ENCODE peak calls at places on chromosomes 3 and 15, in four cellular contexts. One of them, this sample, is unnamed.

GRCh38 chr3:38003371-38003816 is 12.8 kb downstream of the VILL start:
- DNase-seq in dorsolateral prefrontal cortex: peak; percentile 81
- DNase-seq in SK-N-SH: peak; percentile 90
- DNase-seq in CD8-positive, alpha-beta memory T cell: peak; percentile 70
- DNase-seq in this sample: peak; percentile 45

GRCh38 chr3:98482717-98483482 is 14.6 kb upstream of the OR5K2 start:
- DNase-seq in SK-N-SH: no peak
- DNase-seq in dorsolateral prefrontal cortex: no peak
- DNase-seq in CD8-positive, alpha-beta memory T cell: no peak
- DNase-seq in this sample: no peak

GRCh38 chr3:42667096-42667522 is 13.6 kb downstream of the ZBTB47 start:
- DNase-seq in dorsolateral prefrontal cortex: no peak
- DNase-seq in CD8-positive, alpha-beta memory T cell: no peak
- DNase-seq in SK-N-SH: peak; percentile 20
- DNase-seq in this sample: no peak

GRCh38 chr15:76345880-76346665 is 9.5 kb downstream of the ISL2 start:
- DNase-seq in CD8-positive, alpha-beta memory T cell: no peak
- DNase-seq in dorsolateral prefrontal cortex: no peak
- DNase-seq in SK-N-SH: no peak
- DNase-seq in this sample: no peak

GRCh38 chr3:65660000-65660598 is 378.6 kb downstream of the MAGI1 start:
- DNase-seq in CD8-positive, alpha-beta memory T cell: no peak
- DNase-seq in SK-N-SH: no peak
- DNase-seq in dorsolateral prefrontal cortex: no peak
- DNase-seq in this sample: no peak

GRCh38 chr3:13197281-13197680 is 124.1 kb upstream of the IQSEC1 start:
- DNase-seq in SK-N-SH: no peak
- DNase-seq in CD8-positive, alpha-beta memory T cell: no peak
- DNase-seq in dorsolateral prefrontal cortex: no peak
- DNase-seq in this sample: no peak

GRCh38 chr15:93043621-93044300 is 45.2 kb downstream of the RGMA start:
- DNase-seq in SK-N-SH: no peak
- DNase-seq in dorsolateral prefrontal cortex: no peak
- DNase-seq in CD8-positive, alpha-beta memory T cell: peak; percentile 36
- DNase-seq in this sample: no peak

GRCh38 chr3:121883507-121883906 is 10.7 kb upstream of the SLC15A2 start:
- DNase-seq in SK-N-SH: peak; percentile 11
- DNase-seq in dorsolateral prefrontal cortex: no peak
- DNase-seq in CD8-positive, alpha-beta memory T cell: no peak
- DNase-seq in this sample: no peak

GRCh38 chr3:196962108-196962929 is 6.3 kb downstream of the PIGZ start:
- DNase-seq in CD8-positive, alpha-beta memory T cell: no peak
- DNase-seq in SK-N-SH: no peak
- DNase-seq in dorsolateral prefrontal cortex: no peak
- DNase-seq in this sample: no peak

GRCh38 chr3:197024881-197025735 is 4.5 kb downstream of the MELTF start:
- DNase-seq in dorsolateral prefrontal cortex: no peak
- DNase-seq in CD8-positive, alpha-beta memory T cell: peak; percentile 22
- DNase-seq in SK-N-SH: no peak
- DNase-seq in this sample: no peak

GRCh38 chr3:9497821-9498565 is 55.6 kb downstream of the LHFPL4 start:
- DNase-seq in dorsolateral prefrontal cortex: no peak
- DNase-seq in CD8-positive, alpha-beta memory T cell: no peak
- DNase-seq in SK-N-SH: no peak
- DNase-seq in this sample: no peak

GRCh38 chr3:128492353-128493220 is at the start of gene GATA2:
- DNase-seq in dorsolateral prefrontal cortex: no peak
- DNase-seq in CD8-positive, alpha-beta memory T cell: peak; percentile 49
- DNase-seq in SK-N-SH: no peak
- DNase-seq in this sample: no peak

GRCh38 chr3:149657458-149657795 is 398 bp downstream of the WWTR1 start:
- DNase-seq in SK-N-SH: no peak
- DNase-seq in dorsolateral prefrontal cortex: no peak
- DNase-seq in CD8-positive, alpha-beta memory T cell: peak; percentile 56
- DNase-seq in this sample: no peak

GRCh38 chr3:10716964-10717363 is 99.1 kb upstream of the SLC6A11 start:
- DNase-seq in dorsolateral prefrontal cortex: no peak
- DNase-seq in SK-N-SH: no peak
- DNase-seq in CD8-positive, alpha-beta memory T cell: no peak
- DNase-seq in this sample: no peak

GRCh38 chr3:53169045-53169831 is 8.2 kb downstream of the PRKCD start:
- DNase-seq in CD8-positive, alpha-beta memory T cell: no peak
- DNase-seq in SK-N-SH: peak; percentile 79
- DNase-seq in dorsolateral prefrontal cortex: no peak
- DNase-seq in this sample: no peak

GRCh38 chr3:59555593-59556315 is 505.9 kb upstream of the CFAP20DC start:
- DNase-seq in dorsolateral prefrontal cortex: no peak
- DNase-seq in SK-N-SH: no peak
- DNase-seq in CD8-positive, alpha-beta memory T cell: no peak
- DNase-seq in this sample: no peak

GRCh38 chr15:41024141-41024540 is 70.9 kb downstream of the CHAC1 start:
- DNase-seq in CD8-positive, alpha-beta memory T cell: no peak
- DNase-seq in dorsolateral prefrontal cortex: no peak
- DNase-seq in SK-N-SH: no peak
- DNase-seq in this sample: no peak

GRCh38 chr3:133915685-133916639 is 20.3 kb upstream of the RAB6B start:
- DNase-seq in SK-N-SH: no peak
- DNase-seq in CD8-positive, alpha-beta memory T cell: no peak
- DNase-seq in dorsolateral prefrontal cortex: no peak
- DNase-seq in this sample: no peak

GRCh38 chr15:98155356-98155755 is 194.9 kb downstream of the ARRDC4 start:
- DNase-seq in CD8-positive, alpha-beta memory T cell: no peak
- DNase-seq in dorsolateral prefrontal cortex: no peak
- DNase-seq in SK-N-SH: no peak
- DNase-seq in this sample: no peak

GRCh38 chr15:29784413-29784812 is 37.9 kb downstream of the TJP1 start:
- DNase-seq in dorsolateral prefrontal cortex: no peak
- DNase-seq in CD8-positive, alpha-beta memory T cell: no peak
- DNase-seq in SK-N-SH: no peak
- DNase-seq in this sample: no peak

GRCh38 chr3:186589856-186590579 is 19.5 kb downstream of the DNAJB11 start:
- DNase-seq in CD8-positive, alpha-beta memory T cell: no peak
- DNase-seq in dorsolateral prefrontal cortex: no peak
- DNase-seq in SK-N-SH: no peak
- DNase-seq in this sample: no peak

GRCh38 chr15:50880651-50881114 is 27.8 kb upstream of the AP4E1 start:
- DNase-seq in dorsolateral prefrontal cortex: no peak
- DNase-seq in CD8-positive, alpha-beta memory T cell: no peak
- DNase-seq in SK-N-SH: no peak
- DNase-seq in this sample: no peak

GRCh38 chr3:193833592-193833991 is 240.6 kb downstream of the OPA1 start:
- DNase-seq in CD8-positive, alpha-beta memory T cell: no peak
- DNase-seq in SK-N-SH: no peak
- DNase-seq in dorsolateral prefrontal cortex: no peak
- DNase-seq in this sample: no peak

GRCh38 chr3:193835414-193835813 is 242.4 kb downstream of the OPA1 start:
- DNase-seq in SK-N-SH: no peak
- DNase-seq in CD8-positive, alpha-beta memory T cell: no peak
- DNase-seq in dorsolateral prefrontal cortex: no peak
- DNase-seq in this sample: no peak

GRCh38 chr3:193830791-193831191 is 237.8 kb downstream of the OPA1 start:
- DNase-seq in CD8-positive, alpha-beta memory T cell: no peak
- DNase-seq in dorsolateral prefrontal cortex: no peak
- DNase-seq in SK-N-SH: no peak
- DNase-seq in this sample: no peak

GRCh38 chr3:193831495-193832455 is 238.8 kb downstream of the OPA1 start:
- DNase-seq in SK-N-SH: no peak
- DNase-seq in dorsolateral prefrontal cortex: peak; percentile 58
- DNase-seq in CD8-positive, alpha-beta memory T cell: no peak
- DNase-seq in this sample: peak; percentile 10

DNA sequence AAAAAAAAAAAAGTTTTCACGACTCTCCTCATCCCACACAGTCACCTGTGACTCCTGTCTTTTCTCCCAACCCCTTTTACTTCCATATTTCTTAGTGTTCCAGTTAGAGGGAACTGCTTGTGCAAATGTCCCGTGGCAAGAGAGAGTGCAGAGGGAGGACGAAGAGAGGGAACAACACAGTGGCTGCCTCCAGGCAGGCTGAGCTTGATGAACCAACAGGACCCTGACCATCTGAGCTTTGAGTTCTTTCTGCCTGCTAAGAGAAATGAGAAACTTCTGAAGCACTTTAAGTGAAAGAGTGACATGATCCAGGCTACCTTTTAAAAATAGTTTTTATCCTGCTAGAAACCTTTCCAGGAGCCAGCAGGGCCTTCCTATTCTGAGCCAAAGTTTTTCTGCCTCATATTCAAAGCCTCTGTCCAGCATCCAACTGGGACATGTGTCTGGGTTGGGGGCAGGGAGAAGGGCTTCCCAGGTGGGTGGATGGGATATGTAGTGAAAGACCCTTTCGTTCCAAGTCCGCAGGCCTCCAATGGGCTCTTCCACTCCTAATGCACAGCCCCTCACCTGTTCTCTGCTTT is 239.9 kb downstream of the OPA1 start:
- DNase-seq in dorsolateral prefrontal cortex: no peak
- DNase-seq in CD8-positive, alpha-beta memory T cell: no peak
- DNase-seq in SK-N-SH: no peak
- DNase-seq in this sample: no peak
- H3K27ac ChIP-seq in dorsolateral prefrontal cortex: no peak overlapping the region
- H3K27ac ChIP-seq in CD8-positive, alpha-beta memory T cell: no peak overlapping the region
- H3K27ac ChIP-seq in SK-N-SH: no peak overlapping the region
- H3K27ac ChIP-seq in this sample: no peak overlapping the region

GRCh38 chr3:22172964-22173363 is 422.0 kb upstream of the ZNF385D start:
- DNase-seq in SK-N-SH: no peak
- DNase-seq in dorsolateral prefrontal cortex: no peak
- DNase-seq in CD8-positive, alpha-beta memory T cell: no peak
- DNase-seq in this sample: no peak
- H3K27ac ChIP-seq in SK-N-SH: no peak overlapping the region
- H3K27ac ChIP-seq in dorsolateral prefrontal cortex: no peak overlapping the region
- H3K27ac ChIP-seq in CD8-positive, alpha-beta memory T cell: no peak overlapping the region
- H3K27ac ChIP-seq in this sample: no peak overlapping the region

DNA sequence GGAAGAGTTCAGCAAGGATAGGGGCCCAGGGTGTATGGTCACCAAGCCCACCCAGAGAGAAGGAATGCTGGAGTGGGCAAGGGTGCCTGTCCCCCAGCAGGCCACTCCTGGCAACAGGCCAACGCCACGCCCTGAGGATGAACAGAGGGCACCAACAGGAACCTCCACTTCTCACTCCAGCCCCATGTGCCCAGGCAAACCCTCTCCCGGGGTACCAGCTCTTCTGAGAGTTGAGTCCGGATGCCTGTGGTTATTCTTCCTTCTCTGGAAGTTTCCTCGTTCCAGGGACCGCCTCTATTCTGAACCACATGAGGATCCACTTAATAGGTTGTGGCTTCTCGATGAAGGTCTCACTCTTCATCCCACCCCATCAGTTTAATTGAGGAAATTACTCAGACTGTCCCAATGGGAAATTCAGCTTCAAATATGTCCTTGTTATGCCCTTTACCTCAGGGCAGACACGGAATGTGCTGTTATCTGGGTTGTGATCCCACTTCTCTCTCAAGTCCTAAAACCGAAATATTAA is 114.3 kb downstream of the LIPC start:
- DNase-seq in dorsolateral prefrontal cortex: no peak
- DNase-seq in SK-N-SH: no peak
- DNase-seq in CD8-positive, alpha-beta memory T cell: no peak
- DNase-seq in this sample: no peak
- H3K27ac ChIP-seq in dorsolateral prefrontal cortex: no peak overlapping the region
- H3K27ac ChIP-seq in SK-N-SH: peak overlapping the region; percentile 89
- H3K27ac ChIP-seq in CD8-positive, alpha-beta memory T cell: peak overlapping the region; percentile 50
- H3K27ac ChIP-seq in this sample: no peak overlapping the region

GRCh38 chr3:182238141-182238540 is 526.4 kb downstream of the SOX2 start:
- DNase-seq in dorsolateral prefrontal cortex: peak; percentile 20
- DNase-seq in CD8-positive, alpha-beta memory T cell: no peak
- DNase-seq in SK-N-SH: no peak
- DNase-seq in this sample: peak; percentile 30
- H3K27ac ChIP-seq in dorsolateral prefrontal cortex: peak overlapping the region; percentile 89
- H3K27ac ChIP-seq in CD8-positive, alpha-beta memory T cell: no peak overlapping the region
- H3K27ac ChIP-seq in SK-N-SH: no peak overlapping the region
- H3K27ac ChIP-seq in this sample: peak overlapping the region; percentile 92

GRCh38 chr15:99210334-99210733 is 39.0 kb downstream of the TTC23 start:
- DNase-seq in dorsolateral prefrontal cortex: no peak
- DNase-seq in CD8-positive, alpha-beta memory T cell: no peak
- DNase-seq in SK-N-SH: no peak
- DNase-seq in this sample: no peak
- H3K27ac ChIP-seq in dorsolateral prefrontal cortex: no peak overlapping the region
- H3K27ac ChIP-seq in CD8-positive, alpha-beta memory T cell: no peak overlapping the region
- H3K27ac ChIP-seq in SK-N-SH: no peak overlapping the region
- H3K27ac ChIP-seq in this sample: no peak overlapping the region

DNA sequence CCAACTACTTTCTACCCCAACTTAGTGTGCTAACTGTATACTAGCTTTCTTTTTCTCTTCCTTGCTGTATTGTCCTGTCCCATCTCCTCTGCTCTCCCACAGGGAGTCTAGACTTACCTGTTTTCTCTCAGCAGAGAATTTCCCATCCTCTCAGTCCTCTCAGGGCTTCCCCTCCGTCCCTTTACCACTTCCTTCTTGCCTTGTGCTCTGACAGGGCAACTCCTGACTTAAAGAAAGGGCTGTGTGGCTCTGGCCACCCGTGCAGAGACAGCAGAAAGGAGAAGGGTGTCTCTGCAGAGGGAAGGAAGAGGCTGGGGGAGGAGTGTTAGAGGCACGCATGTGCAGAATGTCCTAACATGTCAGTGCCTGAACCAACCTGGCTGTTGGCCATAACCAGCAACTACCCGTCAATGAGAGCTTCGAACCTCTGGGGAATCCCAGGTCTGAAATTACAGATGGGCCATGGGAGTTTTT is at the start of gene GCSAM:
- DNase-seq in dorsolateral prefrontal cortex: no peak
- DNase-seq in SK-N-SH: no peak
- DNase-seq in CD8-positive, alpha-beta memory T cell: peak; percentile 82
- DNase-seq in this sample: no peak
- H3K27ac ChIP-seq in dorsolateral prefrontal cortex: no peak within 1 kb of the TSS
- H3K27ac ChIP-seq in SK-N-SH: no peak within 1 kb of the TSS
- H3K27ac ChIP-seq in CD8-positive, alpha-beta memory T cell: no peak within 1 kb of the TSS
- H3K27ac ChIP-seq in this sample: no peak within 1 kb of the TSS

GRCh38 chr3:129614927-129615363 is 8.5 kb upstream of the PLXND1 start:
- DNase-seq in dorsolateral prefrontal cortex: no peak
- DNase-seq in CD8-positive, alpha-beta memory T cell: no peak
- DNase-seq in SK-N-SH: no peak
- DNase-seq in this sample: no peak

GRCh38 chr3:129612350-129613204 is 6.1 kb upstream of the PLXND1 start:
- DNase-seq in SK-N-SH: no peak
- DNase-seq in CD8-positive, alpha-beta memory T cell: no peak
- DNase-seq in dorsolateral prefrontal cortex: no peak
- DNase-seq in this sample: no peak

GRCh38 chr3:129611812-129612349 is 5.4 kb upstream of the PLXND1 start:
- DNase-seq in CD8-positive, alpha-beta memory T cell: no peak
- DNase-seq in dorsolateral prefrontal cortex: no peak
- DNase-seq in SK-N-SH: no peak
- DNase-seq in this sample: no peak

GRCh38 chr3:129614435-129614834 is 8.0 kb upstream of the PLXND1 start:
- DNase-seq in CD8-positive, alpha-beta memory T cell: no peak
- DNase-seq in dorsolateral prefrontal cortex: no peak
- DNase-seq in SK-N-SH: no peak
- DNase-seq in this sample: no peak

GRCh38 chr3:129613205-129613740 is 6.8 kb upstream of the PLXND1 start:
- DNase-seq in CD8-positive, alpha-beta memory T cell: no peak
- DNase-seq in SK-N-SH: peak; percentile 64
- DNase-seq in dorsolateral prefrontal cortex: no peak
- DNase-seq in this sample: no peak
- H3K27ac ChIP-seq in CD8-positive, alpha-beta memory T cell: no peak overlapping the region
- H3K27ac ChIP-seq in SK-N-SH: no peak overlapping the region
- H3K27ac ChIP-seq in dorsolateral prefrontal cortex: no peak overlapping the region
- H3K27ac ChIP-seq in this sample: no peak overlapping the region

GRCh38 chr3:175260145-175260794 is 401.1 kb downstream of the NAALADL2 start:
- DNase-seq in dorsolateral prefrontal cortex: no peak
- DNase-seq in CD8-positive, alpha-beta memory T cell: no peak
- DNase-seq in SK-N-SH: no peak
- DNase-seq in this sample: no peak
- H3K27ac ChIP-seq in dorsolateral prefrontal cortex: no peak overlapping the region
- H3K27ac ChIP-seq in CD8-positive, alpha-beta memory T cell: no peak overlapping the region
- H3K27ac ChIP-seq in SK-N-SH: peak overlapping the region; percentile 69
- H3K27ac ChIP-seq in this sample: no peak overlapping the region